ENCODE peak calls at places on chromosomes 13 and 19, in seven cellular contexts. L is ascending aorta; Z is stimulated activated CD8-positive, alpha-beta memory T cell treated with anti-CD3 and anti-CD28 coated beads, Interleukin-12 subunit alpha, Interleukin-12 subunit beta, amount 100 ng/mL, for 1 hour; U is HTR-8/SVneo; I is central memory CD8-positive, alpha-beta T cell; D is dermis microvascular lymphatic vessel endothelial cell; Q is activated CD4-positive, alpha-beta memory T cell treated with anti-CD3 and anti-CD28 coated beads, Interleukin-2, amount 10 ng/mL, durations not matched to agents 7 days and 5 days. R is an unnamed sample.

GRCh38 chr13:34884366-34884765 is 57.7 kb upstream of the NBEA start:
- DNase-seq in Q (no peak), D (no peak), U (no peak), Z (no peak), L (no peak), I (no peak), R (no peak)

GRCh38 chr13:103100795-103101194 is 34.6 kb upstream of the SLC10A2 start:
- DNase-seq in Q (no peak), I (no peak), L (no peak), U (peak), Z (no peak), D (no peak), R (no peak)

GRCh38 chr19:39507715-39508364 is 7.1 kb upstream of the SELENOV start:
- DNase-seq in L (no peak), Z (no peak), Q (no peak), U (no peak), D (no peak), I (no peak), R (no peak)

GRCh38 chr13:38888309-38888708 is 102.3 kb downstream of the STOML3 start:
- DNase-seq in Q (no peak), U (no peak), Z (no peak), I (no peak), L (no peak), D (no peak), R (no peak)

GRCh38 chr19:9801976-9802375 is 16.9 kb downstream of the FBXL12 start:
- DNase-seq in D (no peak), U (no peak), I (no peak), L (no peak), Q (no peak), Z (no peak), R (no peak)

GRCh38 chr13:106905380-106906259 is 337.7 kb upstream of the ARGLU1 start:
- DNase-seq in U (no peak), D (no peak), I (no peak), Q (no peak), L (no peak), Z (no peak), R (no peak)

GRCh38 chr19:39139305-39140194 is 14.0 kb downstream of the PAK4 start:
- DNase-seq in D (no peak), L (no peak), Z (no peak), I (no peak), U (no peak), Q (no peak), R (no peak)

GRCh38 chr19:28516415-28516872 is 696.5 kb downstream of the UQCRFS1 start:
- DNase-seq in D (no peak), U (no peak), L (no peak), Z (no peak), Q (no peak), I (no peak), R (no peak)

GRCh38 chr19:41192574-41193419 is at the start of gene CYP2S1:
- DNase-seq in D (no peak), I (no peak), Z (no peak), U (peak), Q (peak), L (no peak), R (no peak)

GRCh38 chr13:52162279-52163101 is 3.1 kb upstream of the NEK3 start:
- DNase-seq in Z (no peak), L (no peak), I (no peak), U (peak), Q (no peak), D (peak), R (no peak)

GRCh38 chr19:15256708-15257331 is 24.6 kb upstream of the EPHX3 start:
- DNase-seq in D (no peak), Z (no peak), I (no peak), U (no peak), L (no peak), Q (no peak), R (no peak)

GRCh38 chr13:44758595-44759221 is 182.6 kb upstream of the TSC22D1 start:
- DNase-seq in D (peak), I (no peak), Q (no peak), Z (no peak), U (peak), L (no peak), R (peak)

GRCh38 chr19:15631817-15632216 is 8.9 kb upstream of the CYP4F3 start:
- DNase-seq in D (no peak), U (peak), I (no peak), Q (peak), L (no peak), Z (no peak), R (no peak)

GRCh38 chr13:41981961-41982723 is 21.2 kb upstream of the VWA8 start:
- DNase-seq in U (no peak), D (no peak), L (no peak), Z (no peak), I (no peak), Q (no peak), R (no peak)

GRCh38 chr13:45222919-45223318 is 22.1 kb upstream of the KCTD4 start:
- DNase-seq in D (no peak), I (no peak), Q (no peak), U (no peak), L (no peak), Z (no peak), R (no peak)

GRCh38 chr13:90197722-90198121 is 1149.8 kb upstream of the MIR17HG start:
- DNase-seq in I (no peak), U (no peak), Q (no peak), Z (no peak), D (no peak), L (no peak), R (no peak)

GRCh38 chr19:54364775-54365257 is at the start of gene LAIR1:
- DNase-seq in I (no peak), Z (peak), U (no peak), D (no peak), Q (peak), L (no peak), R (no peak)

GRCh38 chr13:110284809-110285519 is 22.0 kb downstream of the COL4A1 start:
- DNase-seq in Z (no peak), Q (no peak), L (no peak), I (no peak), U (no peak), D (no peak), R (no peak)

GRCh38 chr19:5403968-5404640 is 51.1 kb upstream of the ZNRF4 start:
- DNase-seq in I (peak), L (no peak), U (peak), Q (peak), Z (peak), D (peak), R (peak)

GRCh38 chr13:20206836-20207235 is 14.1 kb upstream of the GJB2 start:
- DNase-seq in Q (no peak), Z (no peak), D (no peak), I (no peak), L (no peak), U (no peak), R (no peak)

GRCh38 chr13:36840718-36841250 is 21.8 kb downstream of the RFXAP start:
- DNase-seq in I (no peak), D (no peak), Q (no peak), Z (no peak), L (no peak), U (no peak), R (no peak)

R was measured in PC-9.